ENCODE peak calls at places on chromosomes 13 and 19, in ten cellular contexts. Z is kidney, L is heart left ventricle, T is tibial artery, F is aorta, D is H9, M is left lung, N is thoracic aorta, J is sigmoid colon, S is PC-3. R is an unnamed sample. For H3K4me1 and H3K9me3, the result is how much of the 10 kb centered on the place peaks cover.

GRCh38 chr13:76991796-76992547 is at the start of gene CLN5:
- DNase-seq in D (peak), N (peak), J (peak), F (peak), M (peak), T (peak), L (peak), Z (peak), S (peak), R (peak)

GRCh38 chr19:13337181-13337580 is 169.1 kb downstream of the CACNA1A start:
- DNase-seq in S (no peak), L (no peak), Z (no peak), M (no peak), J (no peak), F (no peak), T (no peak), N (no peak), D (no peak), R (no peak)

GRCh38 chr13:35675651-35676050 is 199.2 kb upstream of the MAB21L1 start:
- DNase-seq in J (no peak), F (no peak), D (no peak), S (no peak), M (no peak), Z (no peak), N (no peak), L (no peak), T (no peak), R (no peak)

GRCh38 chr13:28494861-28495585 is at the start of gene FLT1:
- DNase-seq in Z (peak), N (no peak), L (peak), S (no peak), T (no peak), M (peak), F (peak), J (no peak), D (peak), R (peak)

GRCh38 chr13:80055804-80056203 is 285.1 kb downstream of the SPRY2 start:
- DNase-seq in Z (no peak), D (no peak), F (no peak), M (no peak), T (no peak), S (no peak), N (no peak), J (no peak), L (no peak), R (no peak)

GRCh38 chr13:46369506-46370268 is 17.4 kb downstream of the RUBCNL start:
- DNase-seq in Z (no peak), S (no peak), T (no peak), N (no peak), D (no peak), L (no peak), M (no peak), F (no peak), J (no peak), R (no peak)

GRCh38 chr19:46480409-46480808 is 9.0 kb upstream of the PNMA8A start:
- DNase-seq in J (peak), F (peak), Z (peak), M (no peak), S (no peak), N (no peak), D (no peak), T (no peak), L (peak), R (no peak)

GRCh38 chr13:71306821-71307220 is 560.2 kb downstream of the DACH1 start:
- DNase-seq in M (no peak), D (no peak), T (no peak), F (no peak), L (no peak), Z (no peak), N (no peak), J (no peak), S (no peak), R (no peak)

GRCh38 chr19:11374449-11375142 is at the start of gene SWSAP1:
- DNase-seq in F (peak), L (peak), T (peak), Z (peak), S (peak), M (peak), D (peak), N (peak), J (peak), R (peak)

GRCh38 chr19:11375143-11375948 is 880 bp downstream of the SWSAP1 start:
- DNase-seq in S (peak), J (peak), M (peak), N (no peak), D (peak), T (peak), L (peak), F (peak), Z (peak), R (peak)

GRCh38 chr19:11377756-11378155 is 3.3 kb downstream of the SWSAP1 start:
- DNase-seq in S (peak), M (no peak), L (no peak), Z (no peak), J (no peak), T (no peak), D (no peak), N (no peak), F (no peak), R (no peak)

GRCh38 chr19:11378319-11379189 is 4.1 kb downstream of the SWSAP1 start:
- DNase-seq in L (peak), Z (peak), M (peak), N (no peak), D (peak), J (no peak), T (peak), F (peak), S (peak), R (peak)

DNA sequence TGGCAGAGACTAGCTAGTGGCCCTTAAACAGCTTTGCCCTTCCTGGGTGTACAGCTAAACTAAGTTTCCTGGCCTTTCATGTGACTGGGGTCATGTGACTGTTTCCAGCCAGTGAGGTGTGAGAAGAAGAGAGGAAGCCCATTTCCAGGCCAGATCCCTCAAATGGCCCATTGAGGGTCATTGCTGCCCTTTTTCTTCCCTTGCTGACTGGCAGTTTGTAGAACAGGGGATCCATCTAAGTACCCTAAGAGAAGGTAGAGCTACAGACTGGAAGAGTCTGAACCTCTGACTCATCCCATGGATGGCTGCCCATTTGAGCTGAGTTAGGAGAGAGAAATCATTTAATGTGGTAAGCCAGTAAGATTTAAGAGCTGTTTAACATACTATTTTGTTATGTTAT is 2.8 kb downstream of the SWSAP1 start:
- DNase-seq in Z (no peak), L (no peak), S (peak), D (no peak), J (peak), T (no peak), M (no peak), N (no peak), F (peak), R (no peak)
- H3K4me1 ChIP-seq in Z (under half), L (under half), S (half or more), D (under half), J (half or more), T (half or more), M (under half), N (half or more), F (under half), R (under half)

GRCh38 chr19:34589730-34590129 is 87.2 kb downstream of the SCGB2B2 start:
- DNase-seq in F (no peak), D (no peak), M (no peak), L (no peak), T (no peak), Z (no peak), S (no peak), N (no peak), J (no peak), R (no peak)

GRCh38 chr19:34588846-34589245 is 88.1 kb downstream of the SCGB2B2 start:
- DNase-seq in N (no peak), M (no peak), L (no peak), S (no peak), D (no peak), F (no peak), T (no peak), J (no peak), Z (no peak), R (no peak)

GRCh38 chr19:34588249-34588648 is 88.7 kb downstream of the SCGB2B2 start:
- DNase-seq in D (no peak), J (no peak), M (no peak), T (no peak), L (no peak), S (peak), F (no peak), N (no peak), Z (no peak), R (no peak)

GRCh38 chr19:34595683-34596082 is 81.3 kb downstream of the SCGB2B2 start:
- DNase-seq in J (no peak), M (peak), D (no peak), T (no peak), N (no peak), S (no peak), L (no peak), F (no peak), Z (no peak), R (no peak)

DNA sequence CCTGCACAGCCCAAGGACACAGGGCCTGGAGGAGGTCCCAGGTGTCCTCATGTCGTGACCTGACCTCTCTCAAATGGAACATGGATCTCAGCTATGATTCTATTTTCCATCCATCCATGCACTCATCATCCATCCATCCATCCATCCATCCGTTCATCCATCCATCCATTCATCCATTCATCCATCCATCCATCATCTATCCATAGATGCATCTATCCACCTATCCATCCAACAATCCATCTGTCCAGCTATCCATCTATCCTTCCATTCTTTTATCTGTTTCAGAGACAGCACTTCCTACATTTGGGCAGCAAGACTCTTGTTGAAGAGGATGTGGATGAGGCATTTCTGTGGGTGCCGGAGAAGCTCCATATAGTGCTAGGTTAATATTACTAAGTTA is 86.7 kb downstream of the SCGB2B2 start:
- DNase-seq in L (no peak), S (no peak), M (no peak), T (no peak), J (no peak), D (no peak), F (no peak), N (no peak), Z (no peak), R (no peak)
- H3K9me3 ChIP-seq in L (under half), S (under half), M (under half), T (under half), J (under half), D (under half), F (under half), N (under half), Z (under half), R (under half)

GRCh38 chr13:90055121-90055520 is 1292.4 kb upstream of the MIR17HG start:
- DNase-seq in M (no peak), Z (no peak), F (no peak), T (no peak), D (no peak), L (no peak), N (no peak), S (peak), J (no peak), R (no peak)
- H3K4me1 ChIP-seq in M (under half), Z (under half), F (under half), T (under half), D (under half), L (under half), N (under half), S (under half), J (under half), R (under half)

GRCh38 chr19:37551123-37551993 is 43.2 kb downstream of the ZNF571 start:
- DNase-seq in S (no peak), D (no peak), F (no peak), L (peak), M (peak), N (no peak), Z (no peak), J (no peak), T (no peak), R (no peak)
- H3K9me3 ChIP-seq in S (under half), D (half or more), F (under half), L (under half), M (under half), N (half or more), Z (under half), J (half or more), T (half or more), R (under half)

GRCh38 chr19:4196009-4196408 is 13.5 kb downstream of the ANKRD24 start:
- DNase-seq in Z (no peak), S (no peak), T (no peak), L (no peak), N (no peak), F (no peak), D (no peak), M (no peak), J (no peak), R (no peak)
- H3K4me1 ChIP-seq in Z (under half), S (under half), T (under half), L (under half), N (under half), F (under half), D (under half), M (under half), J (under half), R (under half)

GRCh38 chr19:10519421-10519820 is 2.2 kb upstream of the S1PR5 start:
- DNase-seq in D (no peak), L (no peak), T (no peak), J (no peak), M (no peak), N (no peak), Z (no peak), S (no peak), F (no peak), R (no peak)
- H3K9me3 ChIP-seq in D (under half), L (under half), T (under half), J (under half), M (under half), N (under half), Z (under half), S (under half), F (under half), R (under half)

GRCh38 chr13:40973409-40973808 is 45.7 kb downstream of the ELF1 start:
- DNase-seq in Z (no peak), N (no peak), J (no peak), S (no peak), M (no peak), T (no peak), F (no peak), D (no peak), L (no peak), R (no peak)
- H3K4me1 ChIP-seq in Z (half or more), N (half or more), J (half or more), S (under half), M (under half), T (half or more), F (under half), D (under half), L (half or more), R (half or more)

DNA sequence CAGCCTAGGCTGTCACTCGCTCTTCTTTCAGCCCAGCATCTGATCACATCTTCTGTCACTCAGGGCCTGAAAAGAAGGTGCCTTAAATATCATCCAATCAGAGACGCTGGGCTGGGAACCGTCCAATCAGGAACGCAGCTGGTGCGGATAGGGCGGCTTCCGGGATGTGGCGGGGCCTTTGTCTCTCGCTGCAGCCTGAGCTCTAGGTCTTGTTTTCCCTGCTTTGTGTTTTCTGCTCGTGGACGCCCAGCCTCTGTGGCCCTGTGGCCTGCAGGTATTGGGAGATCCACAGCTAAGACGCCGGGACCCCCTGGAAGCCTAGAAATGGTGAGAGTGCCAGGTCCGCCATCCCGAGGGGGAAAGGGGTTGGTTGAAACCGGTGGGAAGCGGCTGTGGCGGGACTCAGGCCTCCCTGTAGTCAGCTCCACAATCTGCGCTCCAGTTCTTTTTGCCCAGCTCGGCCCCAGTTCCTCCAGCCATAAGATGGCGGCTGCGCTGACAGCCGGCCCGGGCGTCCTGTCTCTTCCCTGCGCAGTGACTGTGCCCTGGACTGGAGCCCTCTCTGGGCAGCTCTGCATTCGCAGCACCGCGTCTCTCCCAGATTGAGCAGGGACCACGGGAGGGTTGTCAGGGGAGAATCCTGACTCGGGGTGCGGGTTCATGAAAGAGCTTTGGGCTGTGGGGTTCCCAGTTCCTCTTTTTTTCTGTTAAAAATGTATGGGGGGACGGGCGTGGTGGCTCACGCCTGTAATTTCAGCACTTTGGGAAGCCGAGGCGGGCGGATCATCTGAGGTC is at the start of gene ZNF85:
- DNase-seq in T (peak), S (peak), Z (peak), N (peak), F (peak), L (peak), J (peak), D (peak), M (peak), R (peak)
- H3K9me3 ChIP-seq in T (under half), S (under half), Z (under half), N (under half), F (under half), L (under half), J (under half), D (under half), M (under half), R (under half)

GRCh38 chr19:8455018-8455417 is 10.2 kb downstream of the HNRNPM start:
- DNase-seq in N (no peak), L (no peak), S (no peak), F (no peak), M (no peak), T (no peak), D (no peak), Z (no peak), J (peak), R (no peak)

GRCh38 chr19:8451885-8452284 is 7.1 kb downstream of the HNRNPM start:
- DNase-seq in L (no peak), T (no peak), M (no peak), Z (no peak), S (peak), J (peak), F (peak), N (no peak), D (no peak), R (no peak)

GRCh38 chr19:8454218-8454617 is 9.4 kb downstream of the HNRNPM start:
- DNase-seq in Z (no peak), J (no peak), S (no peak), T (no peak), D (no peak), M (no peak), F (no peak), N (no peak), L (no peak), R (no peak)

GRCh38 chr19:8452446-8453123 is 7.8 kb downstream of the HNRNPM start:
- DNase-seq in L (no peak), S (no peak), M (no peak), Z (no peak), F (peak), D (no peak), N (no peak), J (peak), T (no peak), R (no peak)

DNA sequence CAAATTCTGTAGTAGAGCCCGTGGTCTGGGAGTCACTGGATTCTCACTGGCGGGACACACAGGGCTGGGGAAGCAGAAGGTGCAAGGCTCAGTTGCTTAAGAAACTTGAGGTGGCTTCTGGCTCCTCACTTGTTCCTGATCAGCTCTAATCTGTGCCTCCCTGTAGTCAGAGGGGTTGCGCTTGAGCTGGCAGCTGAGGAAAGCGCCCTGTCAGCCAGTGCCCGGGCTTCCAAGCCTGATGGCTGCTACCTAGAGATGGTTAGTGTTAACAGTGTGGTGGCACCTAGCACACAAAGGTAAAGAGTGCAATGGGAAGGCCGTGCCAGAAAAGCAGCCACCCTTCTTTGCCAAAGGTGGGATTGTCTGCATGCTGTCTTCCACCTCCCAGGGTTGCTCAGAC is 8.8 kb downstream of the HNRNPM start:
- DNase-seq in N (no peak), L (no peak), Z (no peak), S (no peak), J (peak), D (no peak), M (no peak), F (peak), T (no peak), R (no peak)
- H3K4me1 ChIP-seq in N (half or more), L (half or more), Z (half or more), S (half or more), J (half or more), D (under half), M (under half), F (under half), T (half or more), R (half or more)